ENCODE peak calls at places on chromosomes 6 and 20, in five cellular contexts. M is stomach, O is GM12865, L is choroid plexus epithelial cell, F is A549. E is an unnamed sample.

GRCh38 chr20:61308171-61308795 is 56.2 kb downstream of the CDH4 start:
- DNase-seq in F (no peak), O (no peak), M (no peak), L (no peak), E (no peak)

GRCh38 chr20:44200371-44200770 is 10.2 kb downstream of the OSER1 start:
- DNase-seq in F (no peak), L (peak; percentile 57), M (no peak), O (no peak), E (no peak)

GRCh38 chr20:53755733-53756523 is 162.3 kb upstream of the ZNF217 start:
- DNase-seq in O (no peak), F (peak; percentile 39), L (no peak), M (no peak), E (no peak)

GRCh38 chr20:50111120-50111828 is 1.7 kb downstream of the UBE2V1 start:
- DNase-seq in M (no peak), L (peak; percentile 62), O (peak; percentile 60), F (no peak), E (peak; percentile 50)

GRCh38 chr6:37602360-37602759 is 95.3 kb downstream of the MDGA1 start:
- DNase-seq in M (no peak), L (no peak), F (no peak), O (no peak), E (peak; percentile 61)

GRCh38 chr6:170243386-170243785 is 47.5 kb downstream of the DLL1 start:
- DNase-seq in F (no peak), M (no peak), O (no peak), L (no peak), E (no peak)

GRCh38 chr6:56671651-56672461 is 29.2 kb upstream of the DST start:
- DNase-seq in F (no peak), M (no peak), L (no peak), O (no peak), E (peak; percentile 43)

GRCh38 chr6:156919370-156919769 is 142.2 kb downstream of the ARID1B start:
- DNase-seq in O (no peak), M (no peak), F (no peak), L (no peak), E (no peak)

GRCh38 chr6:158697798-158698197 is 47.9 kb downstream of the SYTL3 start:
- DNase-seq in L (no peak), O (no peak), M (no peak), F (no peak), E (peak; percentile 42)

GRCh38 chr6:27582928-27583725 is 110.2 kb upstream of the ZNF184 start:
- DNase-seq in L (peak; percentile 72), M (no peak), F (peak; percentile 73), O (peak; percentile 81), E (peak; percentile 65)

GRCh38 chr6:33191383-33192104 is 723 bp downstream of the COL11A2 start:
- DNase-seq in O (no peak), L (no peak), F (no peak), M (no peak), E (no peak)

GRCh38 chr6:49406241-49406970 is 56.6 kb downstream of the MMUT start:
- DNase-seq in M (no peak), O (no peak), L (no peak), F (no peak), E (peak; percentile 42)

GRCh38 chr20:10666221-10667076 is 7.3 kb downstream of the JAG1 start:
- DNase-seq in F (no peak), M (no peak), L (no peak), O (no peak), E (no peak)

GRCh38 chr20:22814475-22815205 is 220.5 kb upstream of the SSTR4 start:
- DNase-seq in M (no peak), O (no peak), L (peak; percentile 80), F (no peak), E (no peak)

GRCh38 chr6:122790740-122791679 is 2.0 kb downstream of the SMPDL3A start:
- DNase-seq in M (no peak), O (no peak), F (no peak), L (peak; percentile 53), E (no peak)

GRCh38 chr20:32622585-32623468 is 37.7 kb upstream of the NOL4L start:
- DNase-seq in F (no peak), L (no peak), O (no peak), M (no peak), E (no peak)

DNA sequence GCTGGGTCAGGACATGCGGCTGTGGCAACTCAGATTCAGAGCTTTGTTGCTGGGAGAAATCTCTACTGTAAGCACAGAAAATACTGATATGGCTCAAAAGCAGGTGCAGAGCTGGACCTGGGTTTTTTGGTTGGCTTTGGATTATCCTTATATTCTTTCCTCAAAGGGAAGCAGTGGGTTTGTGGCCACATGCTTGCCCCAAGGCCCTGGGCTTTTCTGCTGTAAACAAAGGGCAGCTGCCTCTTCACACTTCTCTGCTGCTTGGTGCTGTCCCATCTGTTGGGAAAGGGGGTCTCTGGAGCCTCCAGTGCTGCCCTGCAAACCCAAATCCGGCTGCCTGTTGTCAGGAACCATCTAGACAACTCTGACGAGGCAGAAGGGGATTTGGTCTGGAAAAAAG is 52.4 kb downstream of the ANKRD6 start:
- DNase-seq in O (no peak), F (no peak), L (no peak), M (no peak), E (no peak)
- TF ChIP-seq CTCF in O (no peak), F (no peak), L (no peak), M (no peak), E (no peak)

GRCh38 chr6:22221630-22222029 is 75.2 kb downstream of the PRL start:
- DNase-seq in F (no peak), O (no peak), L (no peak), M (no peak), E (peak; percentile 29)
- H3K4me3 ChIP-seq in F (no peak overlapping the region), O (no peak overlapping the region), L (no peak overlapping the region), M (no peak overlapping the region), E (no peak overlapping the region)

GRCh38 chr20:62561182-62561581 is 81.1 kb upstream of the SLCO4A1 start:
- DNase-seq in F (no peak), L (no peak), M (no peak), O (no peak), E (no peak)

GRCh38 chr20:62557999-62558408 is 82.2 kb upstream of the GATA5 start:
- DNase-seq in L (no peak), M (no peak), O (no peak), F (no peak), E (no peak)

GRCh38 chr20:62557425-62557824 is 81.6 kb upstream of the GATA5 start:
- DNase-seq in L (no peak), O (no peak), M (no peak), F (peak; percentile 37), E (no peak)

GRCh38 chr20:62560162-62560561 is 82.1 kb upstream of the SLCO4A1 start:
- DNase-seq in O (no peak), L (no peak), F (no peak), M (no peak), E (no peak)

GRCh38 chr20:62558779-62559178 is 83.0 kb upstream of the GATA5 start:
- DNase-seq in L (no peak), F (no peak), O (no peak), M (no peak), E (no peak)
- TF ChIP-seq CTCF in L (no peak), F (no peak), O (no peak), M (no peak), E (no peak)

GRCh38 chr20:21573259-21573658 is 59.4 kb upstream of the NKX2-2 start:
- DNase-seq in F (no peak), O (no peak), L (no peak), M (no peak), E (no peak)

GRCh38 chr20:21570285-21570992 is 56.6 kb upstream of the NKX2-2 start:
- DNase-seq in M (no peak), O (no peak), L (no peak), F (no peak), E (no peak)

GRCh38 chr20:21574443-21574842 is 60.6 kb upstream of the NKX2-2 start:
- DNase-seq in F (no peak), O (no peak), L (no peak), M (no peak), E (no peak)

GRCh38 chr20:21569586-21569985 is 55.7 kb upstream of the NKX2-2 start:
- DNase-seq in O (no peak), M (no peak), L (no peak), F (no peak), E (no peak)

GRCh38 chr20:21571841-21572690 is 58.2 kb upstream of the NKX2-2 start:
- DNase-seq in F (no peak), M (no peak), L (peak; percentile 11), O (peak; percentile 13), E (peak; percentile 20)
- H3K4me3 ChIP-seq in F (no peak overlapping the region), M (no peak overlapping the region), L (no peak overlapping the region), O (no peak overlapping the region), E (no peak overlapping the region)

GRCh38 chr6:21935561-21936028 is 342.0 kb downstream of the SOX4 start:
- DNase-seq in O (peak; percentile 68), F (peak; percentile 41), L (peak; percentile 82), M (peak; percentile 55), E (peak; percentile 73)
- TF ChIP-seq CTCF in O (peak; percentile 57), F (peak; percentile 24), L (peak; percentile 75), M (peak; percentile 55), E (peak; percentile 55)

GRCh38 chr20:63497138-63497945 is 1.5 kb downstream of the EEF1A2 start:
- DNase-seq in L (no peak), M (no peak), O (no peak), F (no peak), E (no peak)
- H3K4me3 ChIP-seq in L (no peak overlapping the region), M (no peak overlapping the region), O (no peak overlapping the region), F (peak overlapping the region; percentile 99), E (no peak overlapping the region)

E was measured in fibroblast of the aortic adventitia.